ENCODE peak calls at places on chromosomes 5 and 9, in seven cellular contexts. One of them, this sample, is unnamed. For H3K4me1, the result is how much of the 10 kb centered on the place peaks cover.

GRCh38 chr5:172691886-172692285 is 50.8 kb downstream of the NEURL1B start:
- DNase-seq in IMR-90: no peak
- DNase-seq in GM23248: no peak
- DNase-seq in SK-N-SH: no peak
- DNase-seq in fibroblast of lung: no peak
- DNase-seq in HCT116: no peak
- DNase-seq in PC-3: no peak
- DNase-seq in this sample: no peak

GRCh38 chr5:425714-426113 is 17.3 kb upstream of the EXOC3 start:
- DNase-seq in HCT116: no peak
- DNase-seq in SK-N-SH: no peak
- DNase-seq in GM23248: no peak
- DNase-seq in IMR-90: no peak
- DNase-seq in PC-3: peak
- DNase-seq in fibroblast of lung: no peak
- DNase-seq in this sample: no peak

GRCh38 chr9:129411501-129412175 is 209.3 kb downstream of the C9orf50 start:
- DNase-seq in GM23248: no peak
- DNase-seq in SK-N-SH: no peak
- DNase-seq in fibroblast of lung: no peak
- DNase-seq in HCT116: no peak
- DNase-seq in PC-3: no peak
- DNase-seq in IMR-90: no peak
- DNase-seq in this sample: no peak

GRCh38 chr9:108967916-108968315 is 33.7 kb downstream of the ABITRAM start:
- DNase-seq in fibroblast of lung: no peak
- DNase-seq in HCT116: no peak
- DNase-seq in SK-N-SH: no peak
- DNase-seq in GM23248: no peak
- DNase-seq in PC-3: no peak
- DNase-seq in IMR-90: no peak
- DNase-seq in this sample: no peak

GRCh38 chr5:14569948-14570691 is 11.5 kb upstream of the OTULINL start:
- DNase-seq in PC-3: peak
- DNase-seq in HCT116: no peak
- DNase-seq in fibroblast of lung: no peak
- DNase-seq in IMR-90: no peak
- DNase-seq in SK-N-SH: no peak
- DNase-seq in GM23248: no peak
- DNase-seq in this sample: no peak

GRCh38 chr5:14167211-14167845 is 24.2 kb downstream of the TRIO start:
- DNase-seq in HCT116: no peak
- DNase-seq in GM23248: peak
- DNase-seq in fibroblast of lung: peak
- DNase-seq in IMR-90: peak
- DNase-seq in SK-N-SH: no peak
- DNase-seq in PC-3: peak
- DNase-seq in this sample: no peak

GRCh38 chr9:134482226-134482625 is 156.0 kb downstream of the RXRA start:
- DNase-seq in IMR-90: no peak
- DNase-seq in HCT116: no peak
- DNase-seq in SK-N-SH: no peak
- DNase-seq in GM23248: no peak
- DNase-seq in fibroblast of lung: no peak
- DNase-seq in PC-3: no peak
- DNase-seq in this sample: no peak

GRCh38 chr5:68047035-68047434 is 168.5 kb upstream of the PIK3R1 start:
- DNase-seq in IMR-90: peak
- DNase-seq in fibroblast of lung: peak
- DNase-seq in SK-N-SH: no peak
- DNase-seq in GM23248: peak
- DNase-seq in HCT116: no peak
- DNase-seq in PC-3: no peak
- DNase-seq in this sample: peak

GRCh38 chr9:93649610-93650261 is 73.4 kb downstream of the PHF2 start:
- DNase-seq in SK-N-SH: no peak
- DNase-seq in GM23248: peak
- DNase-seq in HCT116: no peak
- DNase-seq in fibroblast of lung: no peak
- DNase-seq in IMR-90: peak
- DNase-seq in PC-3: no peak
- DNase-seq in this sample: no peak

GRCh38 chr5:68054625-68055024 is 160.9 kb upstream of the PIK3R1 start:
- DNase-seq in HCT116: no peak
- DNase-seq in PC-3: no peak
- DNase-seq in fibroblast of lung: peak
- DNase-seq in IMR-90: no peak
- DNase-seq in GM23248: no peak
- DNase-seq in SK-N-SH: no peak
- DNase-seq in this sample: no peak

GRCh38 chr5:10538103-10538788 is 25.6 kb upstream of the ANKRD33B start:
- DNase-seq in SK-N-SH: no peak
- DNase-seq in IMR-90: peak
- DNase-seq in PC-3: no peak
- DNase-seq in GM23248: peak
- DNase-seq in HCT116: no peak
- DNase-seq in fibroblast of lung: no peak
- DNase-seq in this sample: no peak

GRCh38 chr9:10876333-10876732 is 263.5 kb upstream of the PTPRD start:
- DNase-seq in IMR-90: no peak
- DNase-seq in PC-3: peak
- DNase-seq in GM23248: no peak
- DNase-seq in fibroblast of lung: peak
- DNase-seq in SK-N-SH: no peak
- DNase-seq in HCT116: no peak
- DNase-seq in this sample: no peak

GRCh38 chr5:129906177-129906887 is 2.1 kb downstream of the CHSY3 start:
- DNase-seq in HCT116: no peak
- DNase-seq in IMR-90: no peak
- DNase-seq in fibroblast of lung: peak
- DNase-seq in PC-3: no peak
- DNase-seq in GM23248: peak
- DNase-seq in SK-N-SH: peak
- DNase-seq in this sample: peak

DNA sequence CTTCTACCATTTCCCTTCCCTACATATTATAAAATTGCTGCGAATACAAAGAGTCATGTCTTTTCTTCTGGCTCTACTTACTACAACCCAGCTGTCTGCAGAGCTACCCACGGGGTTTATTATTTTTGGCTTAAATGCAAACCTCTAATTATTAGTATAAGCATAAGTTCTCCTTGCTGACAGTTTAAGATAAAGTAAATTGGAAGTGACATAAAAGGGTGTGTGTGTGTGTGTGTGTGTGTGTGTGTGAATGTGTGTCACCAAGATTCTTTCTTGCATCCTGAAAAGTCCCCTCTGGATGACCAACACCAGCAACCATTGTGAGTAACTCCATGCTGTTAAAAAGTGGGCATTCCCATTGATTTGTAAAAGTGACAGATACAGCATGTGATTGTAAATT is 803.8 kb upstream of the ZNF608 start:
- DNase-seq in GM23248: peak
- DNase-seq in IMR-90: peak
- DNase-seq in PC-3: no peak
- DNase-seq in HCT116: no peak
- DNase-seq in fibroblast of lung: peak
- DNase-seq in SK-N-SH: peak
- DNase-seq in this sample: peak
- H3K9ac ChIP-seq in GM23248: no peak
- H3K9ac ChIP-seq in IMR-90: no peak
- H3K9ac ChIP-seq in PC-3: no peak
- H3K9ac ChIP-seq in HCT116: no peak
- H3K9ac ChIP-seq in fibroblast of lung: no peak
- H3K9ac ChIP-seq in SK-N-SH: no peak
- H3K9ac ChIP-seq in this sample: no peak

GRCh38 chr9:127755558-127756060 is 20.5 kb upstream of the TOR2A start:
- DNase-seq in HCT116: no peak
- DNase-seq in PC-3: no peak
- DNase-seq in fibroblast of lung: no peak
- DNase-seq in SK-N-SH: no peak
- DNase-seq in GM23248: no peak
- DNase-seq in IMR-90: no peak
- DNase-seq in this sample: no peak

GRCh38 chr9:127754099-127754760 is 19.1 kb upstream of the TOR2A start:
- DNase-seq in fibroblast of lung: peak
- DNase-seq in HCT116: no peak
- DNase-seq in SK-N-SH: peak
- DNase-seq in PC-3: no peak
- DNase-seq in GM23248: peak
- DNase-seq in IMR-90: no peak
- DNase-seq in this sample: peak

GRCh38 chr9:127753556-127753955 is 18.5 kb upstream of the TOR2A start:
- DNase-seq in fibroblast of lung: no peak
- DNase-seq in HCT116: no peak
- DNase-seq in IMR-90: no peak
- DNase-seq in GM23248: no peak
- DNase-seq in SK-N-SH: no peak
- DNase-seq in PC-3: no peak
- DNase-seq in this sample: no peak

GRCh38 chr9:127756233-127756632 is 21.1 kb upstream of the TOR2A start:
- DNase-seq in GM23248: no peak
- DNase-seq in IMR-90: no peak
- DNase-seq in fibroblast of lung: no peak
- DNase-seq in PC-3: no peak
- DNase-seq in HCT116: no peak
- DNase-seq in SK-N-SH: no peak
- DNase-seq in this sample: no peak

DNA sequence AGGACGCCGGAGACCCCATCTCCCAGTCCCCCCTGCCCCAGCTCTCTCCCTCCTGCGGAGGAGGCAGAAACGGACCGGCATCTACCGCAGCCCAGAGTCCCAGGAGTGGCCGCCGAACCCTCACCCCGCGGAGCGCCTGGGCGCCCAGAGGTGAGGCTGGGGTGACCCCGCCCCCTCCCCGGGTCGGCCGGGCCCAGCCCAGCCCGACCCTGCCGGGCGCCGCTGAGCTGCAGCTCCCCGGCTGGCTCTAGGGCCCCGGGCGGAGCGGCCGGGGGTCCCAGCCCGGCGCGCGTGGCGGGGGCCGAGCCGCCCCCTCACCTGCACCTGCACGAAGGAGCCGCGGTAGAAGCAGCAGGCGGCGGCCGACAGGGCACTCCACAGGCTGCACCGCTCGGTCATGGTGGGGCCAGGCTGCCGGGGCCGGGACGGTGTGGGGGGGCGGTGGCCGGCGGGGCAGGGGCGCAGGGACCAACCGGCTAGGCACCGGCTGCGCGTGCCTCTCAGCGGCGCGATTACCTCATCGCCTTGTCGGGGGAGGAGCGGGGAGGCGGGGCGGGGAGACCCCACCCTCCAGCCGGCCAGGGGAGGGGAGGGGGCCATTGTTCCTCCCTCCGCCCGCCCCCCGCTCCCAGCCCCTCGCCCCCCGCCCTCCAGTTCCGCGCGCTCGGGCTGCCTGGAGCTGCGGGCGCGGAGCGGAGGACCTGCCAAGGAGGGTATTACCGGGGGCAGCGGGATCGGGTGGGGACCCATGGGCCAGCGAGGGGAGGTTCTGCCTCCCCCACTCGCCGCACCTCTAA is 19.9 kb upstream of the TOR2A start:
- DNase-seq in GM23248: no peak
- DNase-seq in HCT116: no peak
- DNase-seq in IMR-90: no peak
- DNase-seq in fibroblast of lung: no peak
- DNase-seq in PC-3: no peak
- DNase-seq in SK-N-SH: peak
- DNase-seq in this sample: peak
- H3K4me3 ChIP-seq in GM23248: no peak
- H3K4me3 ChIP-seq in HCT116: no peak
- H3K4me3 ChIP-seq in IMR-90: no peak
- H3K4me3 ChIP-seq in fibroblast of lung: no peak
- H3K4me3 ChIP-seq in PC-3: no peak
- H3K4me3 ChIP-seq in SK-N-SH: peak
- H3K4me3 ChIP-seq in this sample: no peak

GRCh38 chr9:81113408-81114124 is 575.8 kb downstream of the TLE1 start:
- DNase-seq in fibroblast of lung: peak
- DNase-seq in HCT116: no peak
- DNase-seq in IMR-90: no peak
- DNase-seq in SK-N-SH: no peak
- DNase-seq in GM23248: no peak
- DNase-seq in PC-3: no peak
- DNase-seq in this sample: no peak
- H3K4me1 ChIP-seq in fibroblast of lung: under half
- H3K4me1 ChIP-seq in HCT116: under half
- H3K4me1 ChIP-seq in IMR-90: under half
- H3K4me1 ChIP-seq in SK-N-SH: under half
- H3K4me1 ChIP-seq in GM23248: under half
- H3K4me1 ChIP-seq in PC-3: under half
- H3K4me1 ChIP-seq in this sample: under half

GRCh38 chr5:92562065-92562464 is 1019.0 kb downstream of the NR2F1-AS1 start:
- DNase-seq in HCT116: no peak
- DNase-seq in IMR-90: peak
- DNase-seq in fibroblast of lung: no peak
- DNase-seq in PC-3: no peak
- DNase-seq in GM23248: peak
- DNase-seq in SK-N-SH: no peak
- DNase-seq in this sample: no peak

GRCh38 chr5:92561362-92562006 is 1019.5 kb downstream of the NR2F1-AS1 start:
- DNase-seq in GM23248: peak
- DNase-seq in PC-3: peak
- DNase-seq in IMR-90: peak
- DNase-seq in fibroblast of lung: peak
- DNase-seq in SK-N-SH: no peak
- DNase-seq in HCT116: no peak
- DNase-seq in this sample: no peak

GRCh38 chr5:92559331-92559730 is 1021.7 kb downstream of the NR2F1-AS1 start:
- DNase-seq in IMR-90: no peak
- DNase-seq in fibroblast of lung: no peak
- DNase-seq in SK-N-SH: no peak
- DNase-seq in GM23248: no peak
- DNase-seq in HCT116: no peak
- DNase-seq in PC-3: no peak
- DNase-seq in this sample: no peak

GRCh38 chr5:92559743-92560142 is 1021.3 kb downstream of the NR2F1-AS1 start:
- DNase-seq in GM23248: peak
- DNase-seq in IMR-90: peak
- DNase-seq in SK-N-SH: no peak
- DNase-seq in PC-3: peak
- DNase-seq in fibroblast of lung: peak
- DNase-seq in HCT116: peak
- DNase-seq in this sample: peak

DNA sequence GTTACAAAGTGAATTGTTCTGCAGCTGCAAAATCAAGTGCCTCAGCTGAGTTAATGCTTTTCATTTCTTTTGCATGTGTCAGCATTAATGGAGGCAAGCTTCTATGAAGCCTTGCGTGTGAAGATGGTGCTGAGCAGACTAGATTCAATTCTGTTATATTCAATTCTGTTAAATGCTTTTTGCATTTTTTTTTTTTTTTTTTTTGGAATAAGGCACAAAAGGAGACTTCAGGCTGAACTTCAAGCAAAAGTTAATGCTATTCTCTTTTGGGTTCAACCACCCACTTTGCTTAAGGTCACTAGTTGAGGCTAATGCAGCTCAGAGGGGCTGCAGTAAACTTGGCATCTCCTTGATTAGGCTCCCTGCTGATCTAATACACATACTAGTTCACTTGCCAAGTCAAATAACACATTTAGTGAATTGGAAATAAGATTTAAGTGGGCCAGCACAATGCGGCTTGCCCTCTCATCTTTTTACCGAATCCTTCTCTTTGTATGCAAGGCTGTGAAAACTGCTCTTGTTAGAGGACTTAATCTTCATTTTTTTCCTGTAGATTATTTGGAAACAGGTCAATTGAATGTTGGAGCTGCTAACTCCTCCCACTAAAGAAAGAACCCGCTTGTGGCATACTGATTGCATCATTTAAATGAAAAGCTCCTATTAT is 1020.2 kb downstream of the NR2F1-AS1 start:
- DNase-seq in SK-N-SH: no peak
- DNase-seq in fibroblast of lung: peak
- DNase-seq in HCT116: peak
- DNase-seq in IMR-90: peak
- DNase-seq in GM23248: peak
- DNase-seq in PC-3: peak
- DNase-seq in this sample: no peak
- H3K9ac ChIP-seq in SK-N-SH: no peak
- H3K9ac ChIP-seq in fibroblast of lung: no peak
- H3K9ac ChIP-seq in HCT116: no peak
- H3K9ac ChIP-seq in IMR-90: no peak
- H3K9ac ChIP-seq in GM23248: peak
- H3K9ac ChIP-seq in PC-3: peak
- H3K9ac ChIP-seq in this sample: peak

This sample was measured in adipocyte.